ENCODE peak calls at places on chromosomes 4 and X, in six cellular contexts. One of them, this sample, is unnamed.

GRCh38 chr4:101205878-101206277 is 141.4 kb downstream of the PPP3CA start:
- DNase-seq in heart left ventricle: no peak
- DNase-seq in prostate gland: no peak
- DNase-seq in Caco-2: no peak
- DNase-seq in breast epithelium: no peak
- DNase-seq in right lobe of liver: no peak
- DNase-seq in this sample: no peak

GRCh38 chrX:40172169-40172979 is 74.6 kb upstream of the BCOR start:
- DNase-seq in prostate gland: peak; percentile 50
- DNase-seq in Caco-2: no peak
- DNase-seq in right lobe of liver: peak; percentile 72
- DNase-seq in breast epithelium: no peak
- DNase-seq in heart left ventricle: peak; percentile 73
- DNase-seq in this sample: peak; percentile 57

GRCh38 chrX:119790977-119791436 is 423 bp downstream of the RPL39 start:
- DNase-seq in right lobe of liver: peak; percentile 21
- DNase-seq in Caco-2: no peak
- DNase-seq in breast epithelium: peak; percentile 18
- DNase-seq in heart left ventricle: peak; percentile 20
- DNase-seq in prostate gland: peak; percentile 4
- DNase-seq in this sample: peak; percentile 37

GRCh38 chrX:108025954-108026616 is 18.8 kb upstream of the VSIG1 start:
- DNase-seq in prostate gland: no peak
- DNase-seq in breast epithelium: no peak
- DNase-seq in heart left ventricle: no peak
- DNase-seq in right lobe of liver: no peak
- DNase-seq in Caco-2: no peak
- DNase-seq in this sample: no peak

GRCh38 chr4:5773271-5773555 is 62.2 kb downstream of the EVC start:
- DNase-seq in Caco-2: no peak
- DNase-seq in breast epithelium: no peak
- DNase-seq in right lobe of liver: no peak
- DNase-seq in heart left ventricle: no peak
- DNase-seq in prostate gland: no peak
- DNase-seq in this sample: no peak

GRCh38 chr4:16264798-16265197 is 38.5 kb upstream of the TAPT1 start:
- DNase-seq in right lobe of liver: no peak
- DNase-seq in prostate gland: no peak
- DNase-seq in breast epithelium: no peak
- DNase-seq in heart left ventricle: no peak
- DNase-seq in Caco-2: no peak
- DNase-seq in this sample: peak; percentile 17

GRCh38 chr4:22191565-22192301 is 243.2 kb upstream of the KCNIP4 start:
- DNase-seq in prostate gland: no peak
- DNase-seq in heart left ventricle: no peak
- DNase-seq in Caco-2: no peak
- DNase-seq in breast epithelium: no peak
- DNase-seq in right lobe of liver: no peak
- DNase-seq in this sample: no peak

GRCh38 chr4:138972956-138973819 is 42.4 kb upstream of the NOCT start:
- DNase-seq in prostate gland: no peak
- DNase-seq in breast epithelium: no peak
- DNase-seq in right lobe of liver: no peak
- DNase-seq in heart left ventricle: no peak
- DNase-seq in Caco-2: no peak
- DNase-seq in this sample: no peak

GRCh38 chrX:10902001-10902400 is 209.1 kb upstream of the HCCS start:
- DNase-seq in heart left ventricle: no peak
- DNase-seq in prostate gland: no peak
- DNase-seq in Caco-2: no peak
- DNase-seq in right lobe of liver: no peak
- DNase-seq in breast epithelium: no peak
- DNase-seq in this sample: no peak

GRCh38 chr4:105147226-105148151 is 813 bp downstream of the TET2 start:
- DNase-seq in right lobe of liver: peak; percentile 39
- DNase-seq in prostate gland: peak; percentile 46
- DNase-seq in heart left ventricle: peak; percentile 40
- DNase-seq in breast epithelium: no peak
- DNase-seq in Caco-2: no peak
- DNase-seq in this sample: no peak

GRCh38 chrX:107429090-107429489 is 20.4 kb upstream of the FRMPD3 start:
- DNase-seq in Caco-2: no peak
- DNase-seq in prostate gland: no peak
- DNase-seq in right lobe of liver: peak; percentile 27
- DNase-seq in heart left ventricle: no peak
- DNase-seq in breast epithelium: no peak
- DNase-seq in this sample: no peak

GRCh38 chr4:68249434-68249833 is 3.9 kb upstream of the TMPRSS11B start:
- DNase-seq in Caco-2: no peak
- DNase-seq in heart left ventricle: no peak
- DNase-seq in right lobe of liver: no peak
- DNase-seq in prostate gland: no peak
- DNase-seq in breast epithelium: no peak
- DNase-seq in this sample: no peak

GRCh38 chr4:81665050-81665449 is 193.3 kb upstream of the RASGEF1B start:
- DNase-seq in breast epithelium: no peak
- DNase-seq in right lobe of liver: no peak
- DNase-seq in Caco-2: no peak
- DNase-seq in heart left ventricle: no peak
- DNase-seq in prostate gland: no peak
- DNase-seq in this sample: no peak

DNA sequence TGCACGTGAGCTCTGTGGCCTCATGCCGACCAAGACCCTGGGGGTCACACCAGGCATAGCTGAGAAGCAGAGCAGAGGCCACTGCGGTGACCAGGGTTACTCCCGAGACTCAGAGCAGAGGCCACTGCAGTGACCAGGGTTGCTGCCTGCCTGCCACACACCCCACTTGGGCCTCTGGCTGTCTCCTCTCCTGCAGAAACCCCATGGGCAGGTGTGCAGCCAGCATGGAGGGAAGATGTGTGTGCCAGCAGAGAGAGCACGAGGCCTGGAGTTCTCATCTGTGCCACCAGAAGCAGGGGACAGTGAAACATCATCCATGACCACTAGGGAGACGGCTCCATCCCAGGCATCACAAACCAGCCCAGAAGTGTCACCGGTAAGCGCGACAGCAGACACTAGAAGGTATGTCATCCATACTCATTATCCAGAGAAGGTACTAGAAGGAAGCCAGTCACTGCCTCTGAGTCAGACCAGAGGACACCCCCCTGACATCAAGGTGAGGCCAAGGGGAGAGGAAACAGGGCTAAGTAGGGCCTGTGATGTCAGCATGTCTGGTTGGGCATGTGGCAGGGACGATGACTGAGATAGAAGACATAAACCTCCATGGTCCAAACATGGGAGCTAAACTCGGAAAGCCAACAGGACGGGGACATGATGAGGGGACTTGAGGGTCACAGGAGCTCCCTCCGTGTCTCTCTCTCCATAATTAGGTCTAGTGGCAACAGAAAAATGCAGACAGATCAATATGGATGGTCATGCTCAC is 24.2 kb upstream of the SPON2 start:
- DNase-seq in prostate gland: no peak
- DNase-seq in Caco-2: peak; percentile 29
- DNase-seq in right lobe of liver: no peak
- DNase-seq in heart left ventricle: no peak
- DNase-seq in breast epithelium: peak; percentile 12
- DNase-seq in this sample: peak; percentile 27
- H3K4me1 ChIP-seq in prostate gland: peaks cover 8% of the 10 kb centered on the region
- H3K4me1 ChIP-seq in Caco-2: no peaks in the 10 kb centered on the region
- H3K4me1 ChIP-seq in right lobe of liver: peaks cover 2% of the 10 kb centered on the region
- H3K4me1 ChIP-seq in heart left ventricle: peaks cover 44% of the 10 kb centered on the region
- H3K4me1 ChIP-seq in breast epithelium: peaks cover 14% of the 10 kb centered on the region
- H3K4me1 ChIP-seq in this sample: peaks cover 25% of the 10 kb centered on the region

GRCh38 chrX:48939417-48940228 is 17.8 kb downstream of the OTUD5 start:
- DNase-seq in breast epithelium: no peak
- DNase-seq in Caco-2: no peak
- DNase-seq in prostate gland: no peak
- DNase-seq in heart left ventricle: no peak
- DNase-seq in right lobe of liver: no peak
- DNase-seq in this sample: no peak
- H3K4me1 ChIP-seq in breast epithelium: no peaks in the 10 kb centered on the region
- H3K4me1 ChIP-seq in Caco-2: no peaks in the 10 kb centered on the region
- H3K4me1 ChIP-seq in prostate gland: no peaks in the 10 kb centered on the region
- H3K4me1 ChIP-seq in heart left ventricle: peaks cover 10% of the 10 kb centered on the region
- H3K4me1 ChIP-seq in right lobe of liver: no peaks in the 10 kb centered on the region
- H3K4me1 ChIP-seq in this sample: no peaks in the 10 kb centered on the region

GRCh38 chr4:165302658-165303057 is 24.8 kb upstream of the MSMO1 start:
- DNase-seq in heart left ventricle: no peak
- DNase-seq in prostate gland: no peak
- DNase-seq in breast epithelium: no peak
- DNase-seq in right lobe of liver: no peak
- DNase-seq in Caco-2: no peak
- DNase-seq in this sample: no peak
- H3K4me1 ChIP-seq in heart left ventricle: no peaks in the 10 kb centered on the region
- H3K4me1 ChIP-seq in prostate gland: no peaks in the 10 kb centered on the region
- H3K4me1 ChIP-seq in breast epithelium: no peaks in the 10 kb centered on the region
- H3K4me1 ChIP-seq in right lobe of liver: no peaks in the 10 kb centered on the region
- H3K4me1 ChIP-seq in Caco-2: no peaks in the 10 kb centered on the region
- H3K4me1 ChIP-seq in this sample: no peaks in the 10 kb centered on the region

DNA sequence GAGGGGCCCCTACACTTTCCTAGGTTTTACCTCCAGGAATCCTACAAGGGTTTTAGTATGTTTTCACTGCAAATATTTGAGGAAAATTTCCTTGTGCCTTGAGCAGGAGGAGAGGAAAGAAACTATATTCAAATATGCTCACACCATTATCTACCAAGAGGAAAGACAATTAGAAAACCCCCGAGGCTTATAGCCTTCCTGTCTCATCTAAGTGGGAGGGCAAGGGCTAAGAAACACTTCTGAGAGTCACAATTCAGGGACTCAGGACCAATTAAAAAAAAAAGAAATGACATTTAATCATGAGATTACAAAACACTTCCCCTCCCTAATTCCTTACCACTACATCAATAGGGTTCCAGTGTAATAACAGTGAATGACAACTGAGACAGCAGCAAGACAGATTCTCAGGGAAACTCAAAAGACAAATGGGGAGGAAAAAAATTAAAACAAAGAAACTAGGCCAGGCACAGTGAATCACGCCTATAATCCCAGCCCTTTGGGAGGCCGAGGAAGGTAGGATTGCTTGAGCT is 45.6 kb downstream of the ATRX start:
- DNase-seq in right lobe of liver: no peak
- DNase-seq in breast epithelium: no peak
- DNase-seq in prostate gland: no peak
- DNase-seq in heart left ventricle: no peak
- DNase-seq in Caco-2: no peak
- DNase-seq in this sample: no peak
- H3K4me1 ChIP-seq in right lobe of liver: no peaks in the 10 kb centered on the region
- H3K4me1 ChIP-seq in breast epithelium: no peaks in the 10 kb centered on the region
- H3K4me1 ChIP-seq in prostate gland: no peaks in the 10 kb centered on the region
- H3K4me1 ChIP-seq in heart left ventricle: peaks cover 19% of the 10 kb centered on the region
- H3K4me1 ChIP-seq in Caco-2: no peaks in the 10 kb centered on the region
- H3K4me1 ChIP-seq in this sample: peaks cover 9% of the 10 kb centered on the region

GRCh38 chrX:52923781-52924241 is 26.7 kb downstream of the FAM156B start:
- DNase-seq in breast epithelium: no peak
- DNase-seq in Caco-2: no peak
- DNase-seq in prostate gland: no peak
- DNase-seq in heart left ventricle: peak; percentile 20
- DNase-seq in right lobe of liver: no peak
- DNase-seq in this sample: no peak
- H3K4me1 ChIP-seq in breast epithelium: no peaks in the 10 kb centered on the region
- H3K4me1 ChIP-seq in Caco-2: no peaks in the 10 kb centered on the region
- H3K4me1 ChIP-seq in prostate gland: no peaks in the 10 kb centered on the region
- H3K4me1 ChIP-seq in heart left ventricle: peaks cover 3% of the 10 kb centered on the region
- H3K4me1 ChIP-seq in right lobe of liver: no peaks in the 10 kb centered on the region
- H3K4me1 ChIP-seq in this sample: no peaks in the 10 kb centered on the region

This sample was measured in lung.